ENCODE peak calls at places on chromosomes 13 and 19, in four cellular contexts. Q, N, T and J are unnamed samples. For H3K9me3, the result is how much of the 10 kb centered on the place peaks cover.

GRCh38 chr13:75421987-75422386 is 60.0 kb downstream of the TBC1D4 start:
- DNase-seq in N (no peak), Q (no peak), T (no peak), J (no peak)

GRCh38 chr19:48836089-48837017 is at the start of gene HSD17B14:
- DNase-seq in N (peak), T (no peak), Q (no peak), J (no peak)

GRCh38 chr13:98810746-98811145 is 58.3 kb upstream of the SLC15A1 start:
- DNase-seq in N (no peak), T (no peak), Q (no peak), J (no peak)

GRCh38 chr13:30685320-30685859 is 50.0 kb upstream of the ALOX5AP start:
- DNase-seq in N (no peak), T (no peak), Q (no peak), J (no peak)

GRCh38 chr13:45989607-45990006 is 62.9 kb downstream of the ZC3H13 start:
- DNase-seq in N (no peak), Q (no peak), T (no peak), J (no peak)

GRCh38 chr19:48632692-48633147 is 4.5 kb downstream of the DBP start:
- DNase-seq in Q (no peak), T (no peak), N (no peak), J (no peak)

GRCh38 chr13:101424381-101425155 is 8.3 kb upstream of the NALCN start:
- DNase-seq in T (no peak), Q (no peak), N (no peak), J (peak)

GRCh38 chr19:11435833-11436313 is 438 bp downstream of the PRKCSH start:
- DNase-seq in T (no peak), Q (no peak), N (peak), J (no peak)

GRCh38 chr13:113742000-113742441 is 17.0 kb upstream of the TMEM255B start:
- DNase-seq in N (peak), T (no peak), Q (no peak), J (peak)

GRCh38 chr13:49938921-49939320 is 2.8 kb upstream of the SPRYD7 start:
- DNase-seq in T (no peak), N (no peak), Q (no peak), J (peak)

GRCh38 chr19:48738557-48739399 is 1.6 kb downstream of the RASIP1 start:
- DNase-seq in Q (peak), N (peak), T (peak), J (peak)

GRCh38 chr13:44870456-44870929 is 118.8 kb downstream of the NUFIP1 start:
- DNase-seq in Q (no peak), N (no peak), T (no peak), J (no peak)

GRCh38 chr13:21625366-21625765 is 21.4 kb upstream of the MICU2 start:
- DNase-seq in T (peak), Q (no peak), N (no peak), J (peak)

GRCh38 chr13:110166598-110166997 is 140.4 kb downstream of the COL4A1 start:
- DNase-seq in T (no peak), N (no peak), Q (no peak), J (no peak)

GRCh38 chr13:47639716-47640447 is 361.2 kb downstream of the SUCLA2 start:
- DNase-seq in T (no peak), Q (no peak), N (no peak), J (no peak)

GRCh38 chr19:18385675-18386542 is at the start of gene GDF15:
- DNase-seq in N (peak), Q (no peak), T (peak), J (peak)

GRCh38 chr13:55244991-55245644 is 1895.6 kb upstream of the PRR20A start:
- DNase-seq in Q (no peak), T (no peak), N (no peak), J (peak)

GRCh38 chr19:37332839-37333238 is 38.1 kb upstream of the ZNF527 start:
- DNase-seq in T (no peak), Q (no peak), N (no peak), J (no peak)

GRCh38 chr13:109704771-109705628 is 81.4 kb downstream of the IRS2 start:
- DNase-seq in N (no peak), T (peak), Q (no peak), J (no peak)

GRCh38 chr13:98972059-98972458 is 5.8 kb downstream of the DOCK9 start:
- DNase-seq in Q (no peak), N (no peak), T (no peak), J (no peak)

GRCh38 chr13:53351040-53351439 is 322.4 kb downstream of the OLFM4 start:
- DNase-seq in N (no peak), Q (no peak), T (no peak), J (no peak)

GRCh38 chr13:104436555-104436954 is 1370.3 kb upstream of the SLC10A2 start:
- DNase-seq in T (no peak), Q (no peak), N (no peak), J (no peak)

GRCh38 chr19:512548-513365 is 5.5 kb downstream of the TPGS1 start:
- DNase-seq in N (no peak), Q (no peak), T (no peak), J (no peak)

GRCh38 chr19:35347171-35347929 is at the start of gene FFAR1:
- DNase-seq in N (no peak), T (no peak), Q (peak), J (no peak)

GRCh38 chr19:51784922-51785690 is 9.9 kb upstream of the FPR3 start:
- DNase-seq in Q (peak), N (no peak), T (no peak), J (no peak)

GRCh38 chr13:79098603-79099002 is 307.5 kb downstream of the RBM26 start:
- DNase-seq in T (no peak), N (no peak), Q (no peak), J (no peak)

GRCh38 chr13:99339736-99340392 is 32.7 kb upstream of the GPR183 start:
- DNase-seq in T (no peak), N (peak), Q (no peak), J (no peak)

GRCh38 chr19:15444505-15445226 is 5.1 kb downstream of the WIZ start:
- DNase-seq in N (no peak), Q (no peak), T (no peak), J (no peak)

GRCh38 chr19:5891938-5892771 is 11.4 kb downstream of the NDUFA11 start:
- DNase-seq in Q (no peak), N (peak), T (peak), J (no peak)

GRCh38 chr19:14150041-14150769 is 13.8 kb upstream of the ASF1B start:
- DNase-seq in Q (no peak), T (no peak), N (no peak), J (no peak)

GRCh38 chr19:38248421-38248820 is 7.8 kb downstream of the PPP1R14A start:
- DNase-seq in N (no peak), Q (no peak), T (no peak), J (no peak)

GRCh38 chr13:32246468-32246867 is 68.7 kb downstream of the ZAR1L start:
- DNase-seq in T (peak), Q (no peak), N (peak), J (peak)

GRCh38 chr19:30406220-30406944 is 34.2 kb downstream of the ZNF536 start:
- DNase-seq in N (no peak), Q (no peak), T (peak), J (peak)

GRCh38 chr13:45341799-45342584 is 1.0 kb upstream of the TPT1 start:
- DNase-seq in N (no peak), Q (no peak), T (no peak), J (no peak)

GRCh38 chr13:75305057-75305456 is 176.9 kb downstream of the TBC1D4 start:
- DNase-seq in N (no peak), T (no peak), Q (no peak), J (no peak)

GRCh38 chr19:21585491-21585890 is 80.1 kb downstream of the ZNF429 start:
- DNase-seq in Q (no peak), T (no peak), N (no peak), J (no peak)
- H3K9me3 ChIP-seq in Q (under half), T (under half), N (under half), J (half or more)

GRCh38 chr13:94020833-94021232 is 458.6 kb downstream of the DCT start:
- DNase-seq in T (peak), Q (no peak), N (no peak), J (no peak)
- TF ChIP-seq JUNB in T (no peak), Q (peak), N (no peak), J (no peak)

GRCh38 chr19:55956431-55956830 is 8.8 kb downstream of the NLRP8 start:
- DNase-seq in T (no peak), N (no peak), Q (no peak), J (no peak)

GRCh38 chr19:55962186-55962585 is 14.6 kb downstream of the NLRP8 start:
- DNase-seq in N (no peak), Q (no peak), T (no peak), J (no peak)

GRCh38 chr19:55958356-55958755 is 10.7 kb downstream of the NLRP8 start:
- DNase-seq in N (no peak), Q (no peak), T (no peak), J (peak)

DNA sequence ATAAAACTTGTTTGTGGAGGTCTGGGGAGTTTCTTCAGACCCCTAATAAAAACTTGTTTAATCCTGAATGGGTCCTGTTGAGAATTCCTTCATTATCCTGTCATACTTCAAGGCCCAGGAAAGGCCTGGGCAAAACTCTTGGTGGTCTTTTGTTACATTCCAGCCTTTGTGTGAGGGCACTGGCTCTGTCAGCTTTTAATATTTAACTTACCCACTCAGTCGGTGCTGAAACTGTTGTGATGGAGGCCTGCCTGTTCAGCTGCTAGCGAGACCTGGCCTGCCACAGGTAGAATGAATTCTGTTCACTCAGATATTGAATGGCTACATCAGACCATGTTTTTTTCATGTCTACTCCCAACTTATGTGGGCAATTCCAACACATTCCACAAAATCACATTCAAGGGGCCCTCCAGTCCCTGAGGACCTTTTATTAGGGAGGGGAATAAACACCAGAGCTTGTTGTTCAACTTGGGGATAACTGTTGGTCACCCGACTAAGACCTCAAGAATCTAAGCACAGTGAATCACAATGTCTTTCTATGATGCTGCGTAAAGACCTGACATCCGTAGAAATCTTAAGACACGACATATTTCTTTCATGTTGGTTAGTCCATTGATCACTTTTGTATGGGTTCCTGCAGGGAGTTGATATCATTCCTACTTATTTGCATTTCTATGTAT is 12.5 kb downstream of the NLRP8 start:
- DNase-seq in Q (no peak), T (no peak), N (no peak), J (no peak)
- H3K9me3 ChIP-seq in Q (under half), T (under half), N (under half), J (under half)

GRCh38 chr13:27617801-27618411 is 2.4 kb downstream of the LNX2 start:
- DNase-seq in Q (no peak), N (no peak), T (no peak), J (no peak)
- TF ChIP-seq JUNB in Q (no peak), N (no peak), T (no peak), J (no peak)

GRCh38 chr19:40797963-40798222 is 1.1 kb upstream of the EGLN2 start:
- DNase-seq in N (no peak), T (no peak), Q (no peak), J (no peak)

GRCh38 chr19:40799558-40800338 is 757 bp downstream of the EGLN2 start:
- DNase-seq in T (no peak), N (no peak), Q (no peak), J (no peak)

GRCh38 chr19:40798997-40799557 is at the start of gene EGLN2:
- DNase-seq in N (peak), T (no peak), Q (no peak), J (no peak)

GRCh38 chr19:40797166-40797962 is 1.6 kb upstream of the EGLN2 start:
- DNase-seq in N (no peak), Q (no peak), T (no peak), J (peak)

GRCh38 chr19:40798223-40798996 is 581 bp upstream of the EGLN2 start:
- DNase-seq in N (peak), T (peak), Q (peak), J (peak)
- H3K9me3 ChIP-seq in N (under half), T (under half), Q (under half), J (under half)

GRCh38 chr13:71056581-71056980 is 810.4 kb downstream of the DACH1 start:
- DNase-seq in N (no peak), T (no peak), Q (no peak), J (no peak)
- TF ChIP-seq JUNB in N (no peak), T (no peak), Q (no peak), J (no peak)

GRCh38 chr19:19835560-19836038 is 14.0 kb upstream of the ZNF506 start:
- DNase-seq in N (no peak), Q (no peak), T (no peak), J (no peak)
- H3K9me3 ChIP-seq in N (under half), Q (under half), T (under half), J (half or more)

GRCh38 chr19:39765091-39766076 is 13.3 kb upstream of the LEUTX start:
- DNase-seq in Q (no peak), N (peak), T (peak), J (peak)
- TF ChIP-seq JUNB in Q (no peak), N (no peak), T (no peak), J (no peak)